ENCODE peak calls at places on chromosome 15, in eight cellular contexts. U, M, G, Z, H, J, O and Y are unnamed samples.
A peak's percentile ranks its signal among the peaks of the same experiment; 100 is the strongest.

GRCh38 chr15:69132935-69133861 is 27.2 kb upstream of the GLCE start:
- DNase-seq in M (no peak), G (no peak), H (peak; percentile 12), Z (no peak), U (no peak), J (peak; percentile 10), O (no peak), Y (no peak)

GRCh38 chr15:90358124-90359033 is 6.3 kb downstream of the ZNF774 start:
- DNase-seq in G (no peak), M (no peak), O (peak; percentile 56), J (peak; percentile 71), Z (no peak), H (peak; percentile 56), U (no peak), Y (no peak)

GRCh38 chr15:65368300-65368617 is 9.5 kb downstream of the IGDCC3 start:
- DNase-seq in Z (no peak), G (no peak), U (peak; percentile 39), M (no peak), H (no peak), O (no peak), J (no peak), Y (no peak)

GRCh38 chr15:26766262-26766661 is 6.6 kb downstream of the GABRB3 start:
- DNase-seq in M (no peak), Z (no peak), J (no peak), O (no peak), H (no peak), U (no peak), G (no peak), Y (no peak)

GRCh38 chr15:63338170-63338569 is 43.5 kb downstream of the CA12 start:
- DNase-seq in J (peak; percentile 80), M (no peak), H (peak; percentile 14), G (no peak), O (peak; percentile 22), Z (no peak), U (no peak), Y (peak; percentile 53)

GRCh38 chr15:73712107-73712506 is 27.9 kb downstream of the CD276 start:
- DNase-seq in J (no peak), Z (no peak), M (no peak), O (no peak), H (no peak), G (no peak), U (no peak), Y (no peak)

GRCh38 chr15:76258460-76258859 is 52.8 kb downstream of the ETFA start:
- DNase-seq in G (no peak), M (no peak), Z (no peak), O (no peak), H (no peak), U (no peak), J (no peak), Y (no peak)

GRCh38 chr15:64105113-64105704 is 9.4 kb downstream of the SNX1 start:
- DNase-seq in J (no peak), Z (no peak), H (peak; percentile 90), U (no peak), O (peak; percentile 90), M (peak; percentile 58), G (no peak), Y (peak; percentile 37)

DNA sequence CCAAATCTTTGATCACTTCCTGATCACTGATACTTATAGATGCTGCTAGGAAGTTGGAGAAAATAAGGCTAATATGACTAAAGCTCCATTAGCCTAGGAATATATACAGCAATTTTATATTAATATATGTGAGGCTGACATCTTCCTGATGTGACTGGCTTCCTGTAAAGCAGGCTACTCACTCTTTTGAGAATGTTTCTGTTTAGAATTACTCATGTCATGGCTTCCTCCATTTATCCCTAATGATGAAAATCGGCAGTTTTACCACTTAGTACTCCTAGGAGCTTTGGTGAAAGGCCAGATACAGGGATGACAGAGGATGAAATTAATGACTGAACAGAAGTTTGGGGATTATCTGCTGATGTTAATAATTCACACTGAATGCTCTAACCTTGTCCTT is 3.9 kb upstream of the MAP1A start:
- DNase-seq in U (no peak), H (no peak), M (no peak), J (no peak), Z (no peak), G (no peak), O (no peak), Y (no peak)
- H3K4me3 ChIP-seq in U (no peak overlapping the region), H (no peak overlapping the region), M (no peak overlapping the region), J (no peak overlapping the region), Z (no peak overlapping the region), G (no peak overlapping the region), O (no peak overlapping the region), Y (no peak overlapping the region)

GRCh38 chr15:88769161-88769971 is 33.9 kb upstream of the ACAN start:
- DNase-seq in O (no peak), J (no peak), M (no peak), U (no peak), H (peak; percentile 12), G (peak; percentile 64), Z (no peak), Y (no peak)
- H3K4me3 ChIP-seq in O (no peak overlapping the region), J (no peak overlapping the region), M (no peak overlapping the region), U (no peak overlapping the region), H (peak overlapping the region; percentile 5), G (no peak overlapping the region), Z (no peak overlapping the region), Y (peak overlapping the region; percentile 16)

GRCh38 chr15:27805261-27806220 is 293.6 kb downstream of the OCA2 start:
- DNase-seq in O (no peak), J (no peak), G (peak; percentile 78), U (no peak), H (no peak), Z (no peak), M (no peak), Y (no peak)
- H3K4me3 ChIP-seq in O (no peak overlapping the region), J (no peak overlapping the region), G (no peak overlapping the region), U (no peak overlapping the region), H (no peak overlapping the region), Z (no peak overlapping the region), M (no peak overlapping the region), Y (no peak overlapping the region)

GRCh38 chr15:100095896-100096600 is 245.7 kb downstream of the ADAMTS17 start:
- DNase-seq in M (no peak), J (peak; percentile 18), Z (no peak), O (no peak), U (no peak), H (no peak), G (no peak), Y (no peak)

GRCh38 chr15:100098705-100099104 is 243.1 kb downstream of the ADAMTS17 start:
- DNase-seq in Z (no peak), G (no peak), U (no peak), H (no peak), J (no peak), M (no peak), O (no peak), Y (no peak)

GRCh38 chr15:100097342-100097899 is 244.4 kb downstream of the ADAMTS17 start:
- DNase-seq in O (no peak), M (no peak), G (no peak), H (no peak), J (no peak), U (no peak), Z (no peak), Y (no peak)

GRCh38 chr15:100094127-100094510 is 247.7 kb downstream of the ADAMTS17 start:
- DNase-seq in M (no peak), J (no peak), O (no peak), U (no peak), Z (no peak), H (no peak), G (no peak), Y (no peak)

DNA sequence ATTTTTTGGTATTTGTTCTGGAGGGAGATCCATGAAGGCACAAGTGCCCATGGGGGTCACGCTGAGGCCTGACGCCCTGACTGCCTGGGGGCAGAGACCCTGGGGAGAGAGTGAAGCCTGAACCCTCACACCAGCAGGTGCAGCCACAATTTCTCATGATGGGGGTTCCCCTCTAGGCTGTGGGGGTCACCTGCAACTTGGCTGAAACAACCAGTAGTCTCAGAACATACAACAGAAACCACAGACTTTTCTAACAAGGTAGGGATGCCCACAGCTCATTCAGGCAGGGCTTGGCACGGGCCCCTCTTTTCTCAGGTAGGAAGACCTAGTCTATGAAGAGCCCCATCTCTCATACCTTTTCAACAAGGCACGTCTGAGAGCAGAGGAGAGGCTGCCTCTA is 245.1 kb downstream of the ADAMTS17 start:
- DNase-seq in M (no peak), G (no peak), H (no peak), U (no peak), Z (no peak), J (no peak), O (no peak), Y (no peak)
- H3K4me3 ChIP-seq in M (no peak overlapping the region), G (no peak overlapping the region), H (no peak overlapping the region), U (no peak overlapping the region), Z (no peak overlapping the region), J (no peak overlapping the region), O (no peak overlapping the region), Y (no peak overlapping the region)

GRCh38 chr15:67135494-67135893 is 70.1 kb downstream of the SMAD3 start:
- DNase-seq in J (no peak), Z (no peak), G (no peak), M (no peak), H (peak; percentile 56), O (peak; percentile 51), U (no peak), Y (no peak)

GRCh38 chr15:67133026-67133425 is 67.6 kb downstream of the SMAD3 start:
- DNase-seq in O (no peak), G (no peak), Z (no peak), M (no peak), H (no peak), J (no peak), U (no peak), Y (no peak)

GRCh38 chr15:67136802-67137201 is 71.4 kb downstream of the SMAD3 start:
- DNase-seq in O (no peak), J (no peak), M (no peak), Z (no peak), H (no peak), G (no peak), U (no peak), Y (no peak)

GRCh38 chr15:67133738-67134576 is 68.6 kb downstream of the SMAD3 start:
- DNase-seq in U (peak; percentile 76), H (peak; percentile 56), M (no peak), O (peak; percentile 59), J (peak; percentile 56), Z (peak; percentile 88), G (no peak), Y (no peak)

DNA sequence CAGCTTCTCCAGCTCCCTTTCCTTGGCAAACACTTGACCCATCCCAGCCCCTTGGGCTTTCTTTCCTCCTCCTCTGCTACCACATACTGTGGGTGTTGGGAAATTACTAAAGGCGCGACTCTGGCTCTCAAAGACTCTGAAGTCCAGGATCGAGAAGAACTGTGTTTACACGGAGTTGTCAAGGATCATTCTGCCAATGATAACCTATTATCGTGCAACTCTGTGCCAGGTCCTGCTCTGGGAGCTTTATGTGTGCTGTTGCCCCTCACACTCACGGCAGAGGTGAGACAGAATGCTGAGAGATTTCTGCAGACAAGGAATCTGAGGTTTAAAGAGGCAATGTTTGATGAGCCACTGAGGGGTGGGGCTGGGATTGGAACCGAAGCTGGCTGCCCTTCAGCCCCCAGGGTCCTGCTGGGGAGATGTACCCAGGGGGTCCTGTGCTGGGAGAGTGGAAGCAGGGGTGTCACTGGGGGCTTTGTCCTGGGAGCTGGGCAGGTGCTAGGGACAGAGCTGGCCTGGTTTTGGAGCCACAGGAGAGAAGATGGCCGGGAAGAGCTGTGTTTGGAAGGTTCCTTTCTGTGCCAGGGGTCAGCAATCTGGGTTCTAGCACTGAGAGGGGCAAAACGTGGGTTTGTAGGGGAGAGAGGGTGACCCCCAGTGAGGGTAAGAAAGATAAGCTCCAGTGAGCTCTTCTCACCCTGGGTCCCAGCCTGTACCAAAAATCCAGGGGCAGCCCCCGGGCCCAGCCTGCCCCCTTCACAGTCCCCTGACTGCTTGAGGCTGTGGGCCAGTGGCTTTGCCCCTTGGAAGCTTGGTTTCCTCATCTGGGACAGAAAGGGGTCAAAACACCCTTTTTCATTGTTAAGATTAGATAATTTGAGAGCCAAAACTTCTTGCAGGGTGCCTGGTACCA is 69.4 kb downstream of the SMAD3 start:
- DNase-seq in M (no peak), Z (no peak), G (no peak), H (no peak), J (no peak), O (no peak), U (no peak), Y (no peak)
- H3K4me3 ChIP-seq in M (no peak overlapping the region), Z (peak overlapping the region; percentile 46), G (no peak overlapping the region), H (no peak overlapping the region), J (no peak overlapping the region), O (no peak overlapping the region), U (peak overlapping the region; percentile 57), Y (no peak overlapping the region)